ENCODE peak calls at places on chromosomes 2 and 18, in ten cellular contexts. I, C, B, X, S, A, F, G, O and M are unnamed samples.

GRCh38 chr18:59659486-59660187 is 37.6 kb downstream of the CCBE1 start:
- DNase-seq in I (no peak), C (no peak), B (peak), X (no peak), S (peak), A (no peak), F (peak), G (no peak), O (peak), M (no peak)

GRCh38 chr2:206062724-206063123 is 23.2 kb downstream of the INO80D start:
- DNase-seq in I (no peak), C (no peak), B (no peak), X (no peak), S (no peak), A (no peak), F (no peak), G (no peak), O (no peak), M (no peak)

GRCh38 chr2:94759211-94759610 is 112.0 kb upstream of the TEKT4 start:
- DNase-seq in I (no peak), C (no peak), B (no peak), X (no peak), S (no peak), A (no peak), F (no peak), G (no peak), O (no peak), M (no peak)

GRCh38 chr2:68921646-68922045 is 31.0 kb downstream of the GKN2 start:
- DNase-seq in I (no peak), C (no peak), B (peak), X (no peak), S (peak), A (no peak), F (peak), G (no peak), O (peak), M (peak)

GRCh38 chr2:96527052-96527964 is 9.2 kb upstream of the ARID5A start:
- DNase-seq in I (no peak), C (no peak), B (peak), X (no peak), S (no peak), A (peak), F (no peak), G (no peak), O (peak), M (no peak)

GRCh38 chr2:86038291-86039081 is 67.2 kb downstream of the POLR1A start:
- DNase-seq in I (no peak), C (no peak), B (no peak), X (peak), S (no peak), A (peak), F (no peak), G (peak), O (peak), M (no peak)

GRCh38 chr18:34647251-34647650 is 62.8 kb upstream of the DTNA start:
- DNase-seq in I (no peak), C (no peak), B (no peak), X (no peak), S (no peak), A (no peak), F (no peak), G (no peak), O (no peak), M (no peak)

GRCh38 chr2:140027320-140027719 is 1247.1 kb upstream of the NXPH2 start:
- DNase-seq in I (no peak), C (no peak), B (no peak), X (no peak), S (no peak), A (no peak), F (no peak), G (no peak), O (no peak), M (no peak)

GRCh38 chr2:84519332-84519957 is 3.1 kb downstream of the DNAH6 start:
- DNase-seq in I (no peak), C (no peak), B (no peak), X (no peak), S (no peak), A (no peak), F (no peak), G (no peak), O (no peak), M (no peak)

GRCh38 chr2:236945431-236946016 is 140.2 kb upstream of the COPS8 start:
- DNase-seq in I (no peak), C (no peak), B (no peak), X (no peak), S (no peak), A (no peak), F (no peak), G (no peak), O (no peak), M (no peak)

GRCh38 chr18:49944681-49945080 is 131.3 kb upstream of the ACAA2 start:
- DNase-seq in I (no peak), C (no peak), B (peak), X (no peak), S (no peak), A (no peak), F (no peak), G (no peak), O (peak), M (no peak)

GRCh38 chr2:162963156-162963555 is 124.6 kb upstream of the KCNH7 start:
- DNase-seq in I (no peak), C (no peak), B (no peak), X (no peak), S (no peak), A (no peak), F (no peak), G (no peak), O (no peak), M (no peak)
- TF ChIP-seq CTCF in I (no peak), C (no peak), B (no peak), X (no peak), S (no peak), A (no peak), F (no peak), G (no peak), O (no peak), M (no peak)

DNA sequence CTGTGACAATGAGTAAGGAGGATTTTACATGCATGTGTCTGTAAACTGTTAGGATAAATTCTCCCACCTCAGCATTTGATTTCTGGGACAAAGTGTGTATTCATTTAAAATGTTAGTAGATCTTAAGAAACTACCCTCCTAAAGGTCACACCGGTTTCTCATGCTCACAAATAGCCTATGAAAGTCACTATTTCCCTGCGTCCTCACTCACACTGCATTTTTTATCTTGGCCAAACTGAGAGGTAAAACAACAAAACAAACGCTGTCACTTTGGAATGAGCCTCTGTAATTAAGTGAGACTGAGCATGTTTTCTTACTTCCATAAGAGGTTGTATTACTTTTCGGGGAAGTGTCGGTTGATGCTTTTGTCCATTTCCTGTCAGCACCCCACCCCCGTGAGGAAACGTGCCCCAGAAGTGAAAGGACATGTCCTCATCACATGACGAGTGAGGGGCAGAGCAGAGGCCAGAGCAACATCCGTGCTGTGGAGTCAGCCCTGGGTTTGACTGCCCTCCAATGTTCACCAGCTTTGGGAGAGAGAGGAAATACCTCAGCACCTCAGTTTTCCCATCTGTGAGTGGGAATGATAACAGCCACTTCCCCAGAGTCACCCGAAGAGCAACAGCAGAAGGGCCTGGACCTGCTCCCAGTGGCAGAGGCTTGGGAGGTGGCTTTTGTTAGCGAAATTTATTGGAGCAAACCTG is 3.1 kb downstream of the GYPC start:
- DNase-seq in I (peak), C (no peak), B (peak), X (peak), S (no peak), A (peak), F (peak), G (peak), O (peak), M (no peak)
- TF ChIP-seq CTCF in I (no peak), C (no peak), B (no peak), X (no peak), S (no peak), A (no peak), F (no peak), G (no peak), O (peak), M (no peak)

DNA sequence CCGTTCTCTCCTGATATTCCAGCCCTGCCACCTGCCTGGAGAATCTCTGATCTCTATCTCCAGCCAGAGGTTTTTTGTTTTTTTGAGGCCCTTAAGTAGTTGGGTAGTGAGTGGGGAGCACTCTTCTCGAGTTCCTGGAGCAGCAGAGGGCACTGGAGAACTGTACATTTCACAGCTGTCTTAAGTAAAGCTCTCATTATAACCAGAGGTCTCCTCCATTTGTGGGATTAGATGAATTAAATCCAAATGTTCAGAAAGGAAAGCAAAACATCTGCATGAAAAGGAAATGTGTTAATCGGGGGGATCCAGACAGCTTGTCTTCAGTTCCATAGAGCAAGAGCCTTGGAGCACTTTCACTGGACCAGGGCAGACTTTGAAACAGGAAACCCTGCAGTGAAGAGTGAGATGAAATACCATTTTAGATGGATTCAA is 32.8 kb downstream of the AOX1 start:
- DNase-seq in I (no peak), C (no peak), B (peak), X (peak), S (peak), A (no peak), F (peak), G (peak), O (peak), M (no peak)
- TF ChIP-seq CTCF in I (no peak), C (no peak), B (peak), X (peak), S (peak), A (no peak), F (peak), G (peak), O (peak), M (peak)

DNA sequence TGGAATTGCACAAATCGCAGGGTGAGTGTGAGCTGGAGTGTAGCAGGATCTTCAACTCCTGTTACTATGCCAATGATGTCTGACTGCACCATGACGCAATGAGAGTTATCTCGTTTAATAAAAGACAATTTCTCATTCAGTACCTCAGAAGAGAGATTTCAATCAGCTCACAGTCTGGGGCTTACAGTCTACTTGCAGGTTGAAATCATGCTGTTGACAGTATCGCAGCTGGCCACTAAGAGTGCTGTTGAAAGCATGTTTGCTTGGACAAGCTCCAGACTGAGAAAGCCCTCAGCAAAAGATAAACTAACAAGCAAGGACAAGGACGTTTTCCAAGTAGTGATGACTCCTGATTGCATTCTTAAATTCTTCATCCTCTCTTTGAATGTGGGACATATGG is 145.2 kb upstream of the SYT4 start:
- DNase-seq in I (no peak), C (no peak), B (no peak), X (no peak), S (peak), A (no peak), F (peak), G (no peak), O (peak), M (no peak)
- TF ChIP-seq CTCF in I (no peak), C (no peak), B (no peak), X (no peak), S (no peak), A (no peak), F (peak), G (no peak), O (peak), M (no peak)

GRCh38 chr2:73920577-73921545 is 5.8 kb upstream of the DGUOK start:
- DNase-seq in I (no peak), C (peak), B (peak), X (no peak), S (no peak), A (peak), F (no peak), G (no peak), O (peak), M (no peak)
- TF ChIP-seq CTCF in I (no peak), C (no peak), B (peak), X (peak), S (peak), A (no peak), F (peak), G (no peak), O (peak), M (peak)

DNA sequence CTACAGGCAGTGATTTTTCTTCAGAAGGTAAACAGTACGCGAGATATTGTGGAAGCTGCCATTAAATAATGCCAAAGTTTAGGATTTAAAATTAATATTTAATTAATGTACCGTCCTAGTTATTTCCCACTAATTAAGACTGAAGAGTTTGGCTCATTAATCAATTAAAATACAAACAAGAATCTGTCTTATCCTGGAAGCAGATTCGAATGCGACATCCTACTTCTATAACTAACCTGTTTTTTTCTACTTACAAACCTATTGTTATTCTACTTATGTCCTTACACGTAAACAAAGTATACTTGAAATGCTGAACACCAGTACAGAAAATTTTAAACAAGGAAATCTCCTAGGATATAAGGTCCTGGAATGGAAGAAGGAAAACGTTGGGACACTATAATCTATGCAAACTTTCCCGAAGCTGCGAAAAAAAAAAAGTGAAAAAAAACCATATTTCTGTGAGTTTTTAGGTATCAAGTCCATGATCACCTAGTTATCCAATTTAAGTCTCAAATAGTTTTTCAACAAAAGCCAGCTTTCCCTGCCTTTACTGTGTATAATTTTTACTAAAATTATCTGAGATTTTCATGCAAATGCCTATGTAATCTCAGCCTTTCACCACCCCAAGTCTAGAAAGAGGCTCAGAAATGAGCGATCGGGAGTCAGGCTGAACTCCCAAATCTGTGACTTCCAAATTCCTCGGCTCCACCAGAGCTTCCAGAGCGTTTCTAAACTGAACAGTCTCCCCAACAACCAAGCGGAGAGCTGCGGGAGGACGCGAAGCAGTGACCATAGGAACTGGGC is 1.2 kb upstream of the C2orf15 start:
- DNase-seq in I (no peak), C (no peak), B (peak), X (peak), S (peak), A (no peak), F (no peak), G (no peak), O (peak), M (peak)
- TF ChIP-seq CTCF in I (no peak), C (no peak), B (no peak), X (no peak), S (no peak), A (no peak), F (no peak), G (no peak), O (no peak), M (no peak)

GRCh38 chr2:219381448-219381847 is 6.3 kb downstream of the DNPEP start:
- DNase-seq in I (no peak), C (no peak), B (no peak), X (no peak), S (no peak), A (no peak), F (no peak), G (no peak), O (no peak), M (no peak)

GRCh38 chr2:219378167-219378851 is 9.4 kb downstream of the DNPEP start:
- DNase-seq in I (no peak), C (no peak), B (no peak), X (no peak), S (no peak), A (no peak), F (no peak), G (no peak), O (no peak), M (no peak)

GRCh38 chr2:219384083-219384713 is 3.5 kb downstream of the DNPEP start:
- DNase-seq in I (no peak), C (no peak), B (no peak), X (no peak), S (no peak), A (no peak), F (no peak), G (no peak), O (no peak), M (no peak)

GRCh38 chr2:219384872-219385271 is 2.8 kb downstream of the DNPEP start:
- DNase-seq in I (no peak), C (no peak), B (no peak), X (no peak), S (no peak), A (no peak), F (no peak), G (no peak), O (no peak), M (no peak)

GRCh38 chr2:219380926-219381325 is 6.8 kb downstream of the DNPEP start:
- DNase-seq in I (no peak), C (no peak), B (no peak), X (no peak), S (no peak), A (no peak), F (no peak), G (no peak), O (no peak), M (no peak)
- TF ChIP-seq CTCF in I (no peak), C (no peak), B (no peak), X (no peak), S (no peak), A (no peak), F (no peak), G (no peak), O (no peak), M (no peak)

GRCh38 chr2:134785659-134786058 is 52.8 kb upstream of the ACMSD start:
- DNase-seq in I (no peak), C (no peak), B (no peak), X (no peak), S (no peak), A (no peak), F (no peak), G (no peak), O (no peak), M (no peak)

GRCh38 chr2:134791606-134792005 is 46.8 kb upstream of the ACMSD start:
- DNase-seq in I (no peak), C (no peak), B (no peak), X (no peak), S (no peak), A (no peak), F (no peak), G (no peak), O (no peak), M (no peak)

GRCh38 chr2:134788417-134788816 is 50.0 kb upstream of the ACMSD start:
- DNase-seq in I (no peak), C (no peak), B (no peak), X (no peak), S (no peak), A (no peak), F (no peak), G (no peak), O (no peak), M (no peak)

GRCh38 chr2:134792147-134792546 is 46.3 kb upstream of the ACMSD start:
- DNase-seq in I (no peak), C (no peak), B (no peak), X (no peak), S (no peak), A (no peak), F (no peak), G (no peak), O (no peak), M (no peak)

GRCh38 chr2:134790487-134790886 is 47.9 kb upstream of the ACMSD start:
- DNase-seq in I (no peak), C (no peak), B (no peak), X (no peak), S (peak), A (no peak), F (no peak), G (no peak), O (no peak), M (no peak)
- TF ChIP-seq CTCF in I (no peak), C (no peak), B (no peak), X (no peak), S (peak), A (no peak), F (peak), G (no peak), O (no peak), M (peak)

GRCh38 chr2:47313141-47313691 is 89.7 kb upstream of the MSH2 start:
- DNase-seq in I (no peak), C (no peak), B (no peak), X (no peak), S (peak), A (no peak), F (no peak), G (no peak), O (peak), M (peak)
- TF ChIP-seq CTCF in I (no peak), C (no peak), B (no peak), X (no peak), S (no peak), A (no peak), F (no peak), G (no peak), O (peak), M (peak)

GRCh38 chr2:143070688-143071087 is 58.5 kb upstream of the ARHGAP15 start:
- DNase-seq in I (no peak), C (no peak), B (no peak), X (no peak), S (no peak), A (no peak), F (no peak), G (no peak), O (no peak), M (no peak)

GRCh38 chr2:143063612-143064200 is 65.5 kb upstream of the ARHGAP15 start:
- DNase-seq in I (no peak), C (no peak), B (no peak), X (no peak), S (peak), A (no peak), F (no peak), G (no peak), O (no peak), M (no peak)

GRCh38 chr2:143071185-143071876 is 57.9 kb upstream of the ARHGAP15 start:
- DNase-seq in I (no peak), C (no peak), B (no peak), X (no peak), S (peak), A (no peak), F (no peak), G (no peak), O (no peak), M (peak)

DNA sequence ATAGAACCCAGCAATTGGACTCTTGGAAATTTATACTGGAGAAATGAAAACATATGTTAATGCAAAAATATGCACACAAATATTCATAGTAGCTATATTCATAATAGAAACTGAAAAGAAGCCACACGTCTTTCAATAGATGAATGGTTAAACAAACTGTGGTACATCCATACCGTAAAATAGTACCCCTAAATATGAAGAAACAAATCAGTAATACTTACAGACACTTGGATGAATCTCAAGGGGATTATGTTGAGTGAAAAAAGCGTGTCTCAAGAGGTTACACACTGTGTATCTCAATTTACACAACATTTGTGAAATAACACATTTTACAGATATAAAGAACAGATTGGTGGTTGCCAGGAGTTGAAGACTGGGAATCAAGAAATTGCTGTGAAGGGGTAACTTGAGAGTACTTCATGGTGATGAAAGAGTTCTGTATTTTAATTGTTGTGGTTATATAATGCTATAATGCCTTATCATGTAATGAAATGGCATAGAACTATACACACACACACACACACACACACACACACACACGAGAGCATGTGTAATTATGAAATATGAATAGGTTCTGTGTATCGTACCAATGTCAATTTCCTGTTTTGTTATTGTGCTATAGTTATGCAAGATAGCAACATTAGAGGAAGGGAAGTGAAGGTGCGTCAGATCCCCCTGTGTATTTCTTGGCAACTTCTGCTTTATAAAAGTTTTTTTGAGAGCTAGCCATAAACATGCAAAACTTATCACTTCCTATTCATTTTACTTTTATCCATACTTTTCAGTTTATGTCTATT is 60.9 kb upstream of the ARHGAP15 start:
- DNase-seq in I (no peak), C (no peak), B (no peak), X (no peak), S (peak), A (no peak), F (no peak), G (no peak), O (no peak), M (no peak)
- TF ChIP-seq CTCF in I (no peak), C (no peak), B (no peak), X (no peak), S (no peak), A (no peak), F (no peak), G (no peak), O (no peak), M (no peak)